ENCODE peak calls at places on chromosomes 4 and X, in five cellular contexts. P is ACHN; U is stimulated activated CD4-positive, alpha-beta T cell treated with anti-CD3 and anti-CD28 coated beads, Interleukin-4, amount 100 ng/mL, for 48 hours; S is mesendoderm; L is omental fat pad. M is an unnamed sample.

GRCh38 chr4:11409632-11410031 is 19.1 kb downstream of the HS3ST1 start:
- DNase-seq in P (no peak), U (no peak), S (no peak), L (no peak), M (no peak)

GRCh38 chr4:2289311-2289954 is 27.5 kb upstream of the MXD4 start:
- DNase-seq in P (no peak), U (no peak), S (no peak), L (peak; percentile 8), M (no peak)

GRCh38 chr4:177369372-177369771 is 59.7 kb downstream of the NEIL3 start:
- DNase-seq in P (no peak), U (no peak), S (no peak), L (no peak), M (no peak)

GRCh38 chrX:10085223-10085622 is 71.6 kb upstream of the CLCN4 start:
- DNase-seq in P (no peak), U (no peak), S (peak; percentile 30), L (no peak), M (no peak)

GRCh38 chr4:7199129-7199725 is 6.9 kb downstream of the SORCS2 start:
- DNase-seq in P (no peak), U (no peak), S (no peak), L (no peak), M (peak; percentile 46)

GRCh38 chr4:182929296-182929695 is 12.1 kb upstream of the DCTD start:
- DNase-seq in P (peak; percentile 66), U (no peak), S (peak; percentile 61), L (no peak), M (peak; percentile 72)

GRCh38 chr4:185209031-185209851 is at the start of gene SNX25:
- DNase-seq in P (peak; percentile 77), U (peak; percentile 80), S (peak; percentile 90), L (peak; percentile 42), M (peak; percentile 95)

GRCh38 chrX:124194209-124194608 is 138.3 kb upstream of the TEX13D start:
- DNase-seq in P (no peak), U (no peak), S (peak; percentile 49), L (no peak), M (no peak)

GRCh38 chrX:106042296-106042695 is 3.8 kb upstream of the SERPINA7 start:
- DNase-seq in P (no peak), U (no peak), S (no peak), L (no peak), M (no peak)

GRCh38 chr4:4289575-4289929 is 402 bp downstream of the LYAR start:
- DNase-seq in P (peak; percentile 33), U (no peak), S (peak; percentile 16), L (no peak), M (no peak)

GRCh38 chr4:186081202-186081807 is 12.3 kb downstream of the TLR3 start:
- DNase-seq in P (no peak), U (no peak), S (peak; percentile 82), L (no peak), M (no peak)

GRCh38 chrX:71671938-71672337 is 4.6 kb downstream of the LOC101059915 start:
- DNase-seq in P (no peak), U (no peak), S (no peak), L (no peak), M (no peak)

GRCh38 chrX:68498508-68499379 is at the start of gene YIPF6:
- DNase-seq in P (peak; percentile 61), U (peak; percentile 43), S (peak; percentile 81), L (peak; percentile 35), M (peak; percentile 85)

GRCh38 chr4:87977521-87978278 is 2.2 kb downstream of the SPP1 start:
- DNase-seq in P (no peak), U (no peak), S (no peak), L (no peak), M (no peak)

GRCh38 chr4:169282429-169283113 is 11.8 kb upstream of the SH3RF1 start:
- DNase-seq in P (no peak), U (no peak), S (no peak), L (no peak), M (no peak)

GRCh38 chr4:85243857-85244256 is 231.1 kb upstream of the ARHGAP24 start:
- DNase-seq in P (no peak), U (no peak), S (peak; percentile 54), L (no peak), M (no peak)

GRCh38 chrX:21479695-21480280 is 105.6 kb downstream of the CNKSR2 start:
- DNase-seq in P (peak; percentile 41), U (no peak), S (peak; percentile 57), L (no peak), M (peak; percentile 51)

M was measured in islet precursor cell.